ENCODE peak calls at places on chromosomes 11 and 22, in four cellular contexts. V, M, C and S are unnamed samples.

GRCh38 chr11:1444823-1445422 is 41.7 kb downstream of the MOB2 start:
- DNase-seq in M (no peak), V (no peak), C (no peak), S (no peak)

GRCh38 chr22:23079240-23079768 is 9.0 kb downstream of the GNAZ start:
- DNase-seq in C (no peak), M (no peak), V (no peak), S (no peak)

GRCh38 chr11:46381836-46382643 is 571 bp downstream of the MDK start:
- DNase-seq in C (no peak), V (peak), M (peak), S (no peak)

GRCh38 chr22:44659140-44659539 is 42.9 kb upstream of the PRR5 start:
- DNase-seq in M (no peak), C (no peak), V (peak), S (no peak)

GRCh38 chr22:46421272-46421671 is 85.8 kb downstream of the TRMU start:
- DNase-seq in C (peak), V (no peak), M (no peak), S (no peak)

GRCh38 chr11:116162541-116163230 is 610.1 kb downstream of the BUD13 start:
- DNase-seq in M (no peak), C (no peak), V (no peak), S (peak)

GRCh38 chr11:10457901-10458300 is 2.8 kb downstream of the AMPD3 start:
- DNase-seq in M (peak), V (no peak), C (no peak), S (no peak)

GRCh38 chr11:11993814-11994213 is 14.6 kb downstream of the DKK3 start:
- DNase-seq in M (no peak), V (peak), C (no peak), S (no peak)

GRCh38 chr22:19057999-19058491 is 64.2 kb downstream of the DGCR2 start:
- DNase-seq in M (peak), V (no peak), C (no peak), S (no peak)

GRCh38 chr11:105611837-105612480 is 2.1 kb downstream of the GRIA4 start:
- DNase-seq in M (no peak), V (no peak), C (no peak), S (no peak)